ENCODE peak calls at places on chromosome 10, in eight cellular contexts. B is suprapubic skin, U is stomach, T is HCT116, E is transverse colon, Q is esophagus muscularis mucosa, F is breast epithelium, D is sigmoid colon. V is an unnamed sample.

GRCh38 chr10:46198516-46198915 is 88.3 kb upstream of the ANTXRL start:
- DNase-seq in D (no peak), Q (no peak), F (no peak), U (no peak), E (no peak), T (no peak), B (no peak), V (no peak)

GRCh38 chr10:24382979-24383663 is 174.2 kb downstream of the KIAA1217 start:
- DNase-seq in E (peak), T (no peak), F (peak), Q (no peak), B (peak), U (peak), D (no peak), V (peak)

GRCh38 chr10:133465191-133465949 is 11.6 kb downstream of the SCART1 start:
- DNase-seq in Q (peak), T (no peak), B (no peak), D (no peak), E (no peak), U (peak), F (no peak), V (no peak)

GRCh38 chr10:87842776-87843497 is 20.4 kb downstream of the KLLN start:
- DNase-seq in T (no peak), F (no peak), U (no peak), D (no peak), B (no peak), Q (no peak), E (no peak), V (no peak)

GRCh38 chr10:132464256-132465192 is 67.5 kb downstream of the PWWP2B start:
- DNase-seq in D (peak), B (peak), Q (peak), F (peak), U (peak), E (peak), T (no peak), V (peak)

GRCh38 chr10:124935946-124936345 is 6.0 kb upstream of the ZRANB1 start:
- DNase-seq in T (no peak), D (no peak), U (no peak), E (no peak), Q (no peak), B (no peak), F (no peak), V (no peak)

GRCh38 chr10:27833792-27834191 is 88.2 kb upstream of the MKX start:
- DNase-seq in Q (no peak), F (no peak), B (no peak), U (no peak), T (no peak), D (no peak), E (no peak), V (no peak)

GRCh38 chr10:60846173-60846572 is 67.9 kb downstream of the CDK1 start:
- DNase-seq in T (peak), D (no peak), B (no peak), U (no peak), F (no peak), E (no peak), Q (no peak), V (no peak)

GRCh38 chr10:3987142-3987974 is 202.3 kb upstream of the KLF6 start:
- DNase-seq in D (no peak), B (no peak), E (no peak), T (no peak), Q (peak), F (no peak), U (no peak), V (no peak)

GRCh38 chr10:4280481-4281206 is 495.6 kb upstream of the KLF6 start:
- DNase-seq in D (no peak), U (no peak), B (no peak), Q (peak), E (peak), F (no peak), T (no peak), V (peak)

GRCh38 chr10:5545778-5546710 is 21.3 kb downstream of the CALML3 start:
- DNase-seq in Q (no peak), T (no peak), B (peak), F (peak), D (peak), E (peak), U (peak), V (peak)

GRCh38 chr10:18185621-18186020 is 45.4 kb downstream of the CACNB2 start:
- DNase-seq in T (no peak), U (no peak), D (no peak), B (no peak), E (no peak), F (no peak), Q (no peak), V (no peak)
- TF ChIP-seq POLR2AphosphoS5 in T (no peak), U (no peak), D (no peak), B (no peak), E (no peak), F (no peak), Q (peak), V (peak)

GRCh38 chr10:77763453-77764430 is 126.1 kb upstream of the KCNMA1 start:
- DNase-seq in Q (no peak), F (no peak), B (no peak), U (no peak), D (no peak), T (no peak), E (no peak), V (no peak)
- TF ChIP-seq CTCF in Q (no peak), F (no peak), B (no peak), U (no peak), D (no peak), T (no peak), E (no peak), V (no peak)

GRCh38 chr10:92688927-92689662 is 660 bp upstream of the HHEX start:
- DNase-seq in T (no peak), B (peak), U (peak), D (peak), Q (no peak), F (no peak), E (peak), V (peak)

GRCh38 chr10:92691042-92691590 is 1.4 kb downstream of the HHEX start:
- DNase-seq in T (no peak), B (no peak), U (no peak), Q (peak), F (no peak), E (no peak), D (peak), V (no peak)

GRCh38 chr10:92690211-92691041 is 671 bp downstream of the HHEX start:
- DNase-seq in T (peak), F (no peak), Q (peak), D (peak), E (peak), U (peak), B (peak), V (no peak)

GRCh38 chr10:92688573-92688926 is 1.2 kb upstream of the HHEX start:
- DNase-seq in Q (no peak), U (no peak), T (no peak), B (no peak), F (no peak), E (no peak), D (no peak), V (no peak)

DNA sequence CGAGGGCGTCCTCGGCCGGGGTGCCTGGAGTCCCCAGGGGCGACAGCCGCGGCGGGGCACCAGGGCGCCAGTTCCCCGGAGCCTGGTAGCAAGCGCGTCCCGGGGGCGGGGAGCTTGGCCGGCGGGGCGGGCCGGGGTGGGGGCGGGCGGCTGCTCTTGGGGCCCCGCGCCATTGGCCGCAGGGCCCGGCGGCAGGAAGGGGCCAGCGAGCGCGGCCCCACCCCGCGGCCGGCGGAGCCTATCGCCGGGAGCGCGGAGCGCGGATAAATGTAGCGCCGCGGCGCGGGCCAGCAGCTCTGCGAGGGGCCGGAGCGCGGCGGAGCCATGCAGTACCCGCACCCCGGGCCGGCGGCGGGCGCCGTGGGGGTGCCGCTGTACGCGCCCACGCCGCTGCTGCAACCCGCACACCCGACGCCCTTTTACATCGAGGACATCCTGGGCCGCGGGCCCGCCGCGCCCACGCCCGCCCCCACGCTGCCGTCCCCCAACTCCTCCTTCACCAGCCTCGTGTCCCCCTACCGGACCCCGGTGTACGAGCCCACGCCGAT is at the start of gene HHEX:
- DNase-seq in U (peak), Q (peak), D (peak), E (peak), T (peak), F (no peak), B (no peak), V (peak)
- TF ChIP-seq POLR2A in U (no peak), Q (no peak), D (no peak), E (no peak), T (peak), F (no peak), B (no peak), V (peak)

GRCh38 chr10:69232252-69232651 is 12.1 kb downstream of the HKDC1 start:
- DNase-seq in D (no peak), T (peak), F (no peak), Q (no peak), E (peak), U (no peak), B (no peak), V (no peak)
- TF ChIP-seq POLR2AphosphoS5 in D (no peak), T (no peak), F (no peak), Q (no peak), E (no peak), U (no peak), B (no peak), V (no peak)

GRCh38 chr10:92074126-92074887 is 150.7 kb downstream of the BTAF1 start:
- DNase-seq in T (peak), Q (no peak), E (no peak), F (no peak), D (no peak), B (no peak), U (no peak), V (no peak)
- TF ChIP-seq CTCF in T (peak), Q (no peak), E (no peak), F (no peak), D (no peak), B (no peak), U (no peak), V (peak)

DNA sequence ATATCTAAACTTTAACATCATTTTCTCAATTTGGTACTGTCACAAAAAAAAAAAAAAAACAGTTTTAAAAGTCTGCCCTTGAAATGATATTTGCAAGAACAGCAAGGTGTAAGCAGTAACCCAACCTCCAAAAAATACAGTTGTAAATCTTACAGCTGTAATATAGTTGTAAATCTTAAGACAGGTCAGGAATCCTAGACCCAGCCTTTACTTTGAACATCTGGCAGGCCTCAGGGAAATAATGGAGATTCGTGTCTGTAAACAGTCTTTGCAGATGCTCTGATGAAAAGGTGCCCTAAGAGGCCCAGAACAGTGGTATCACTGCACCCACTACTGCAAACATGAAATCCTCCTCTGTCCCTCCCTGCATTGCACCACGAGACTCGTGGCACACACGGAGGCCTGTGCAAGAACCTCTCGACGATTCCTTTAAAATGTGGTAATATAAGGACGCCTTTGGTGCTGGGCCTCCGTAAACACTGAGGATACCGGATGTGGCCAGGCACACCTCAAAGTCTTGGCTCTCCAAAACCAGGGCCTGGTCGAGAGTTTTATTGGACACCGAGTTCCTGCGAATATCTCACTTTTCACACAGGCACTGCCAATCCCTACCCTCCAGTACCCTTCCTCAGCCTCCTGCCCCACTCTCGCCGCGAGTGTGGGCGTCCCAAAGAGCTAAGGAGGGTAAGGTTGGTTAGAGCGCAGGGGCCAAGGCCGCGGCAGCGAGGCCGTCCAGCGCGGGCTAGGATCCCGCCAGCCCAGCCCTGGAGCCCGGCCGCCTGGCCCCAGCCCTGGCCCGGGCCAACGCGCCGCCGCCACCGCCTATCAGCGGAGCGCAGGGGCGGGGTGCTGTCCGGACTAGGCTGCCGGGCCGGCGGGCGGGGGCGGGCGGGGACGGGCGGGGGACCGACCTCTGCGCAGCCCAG is 475 bp upstream of the REEP3 start:
- DNase-seq in Q (no peak), T (peak), B (peak), D (peak), U (peak), E (peak), F (peak), V (peak)
- TF ChIP-seq POLR2A in Q (no peak), T (peak), B (no peak), D (no peak), U (no peak), E (peak), F (no peak), V (peak)

V was measured in prostate gland.